ENCODE peak calls at places on chromosome X, in four cellular contexts. M, X, D and J are unnamed samples.

GRCh38 chrX:154021131-154021611 is 1.5 kb upstream of the IRAK1 start:
- DNase-seq in M (no peak), X (no peak), D (no peak), J (no peak)

GRCh38 chrX:134580947-134581346 is 77.3 kb downstream of the PLAC1 start:
- DNase-seq in M (no peak), X (no peak), D (no peak), J (no peak)

GRCh38 chrX:9172451-9172850 is 138.5 kb upstream of the FAM9B start:
- DNase-seq in M (no peak), X (no peak), D (no peak), J (no peak)

GRCh38 chrX:115058276-115058675 is 40.9 kb upstream of the IL13RA2 start:
- DNase-seq in M (no peak), X (no peak), D (no peak), J (no peak)

GRCh38 chrX:134624046-134624430 is 34.2 kb downstream of the PLAC1 start:
- DNase-seq in M (no peak), X (no peak), D (no peak), J (no peak)

GRCh38 chrX:131836161-131836560 is 186.9 kb upstream of the STK26 start:
- DNase-seq in M (no peak), X (no peak), D (no peak), J (no peak)

GRCh38 chrX:119682019-119682989 is 10.7 kb downstream of the SEPTIN6 start:
- DNase-seq in M (no peak), X (no peak), D (no peak), J (peak; percentile 87)

GRCh38 chrX:39507617-39508299 is 590.0 kb downstream of the BCOR start:
- DNase-seq in M (no peak), X (no peak), D (no peak), J (no peak)

GRCh38 chrX:154412468-154412867 is 1.1 kb downstream of the TAFAZZIN start:
- DNase-seq in M (no peak), X (no peak), D (no peak), J (no peak)

GRCh38 chrX:112866175-112866574 is 25.5 kb upstream of the AMOT start:
- DNase-seq in M (no peak), X (no peak), D (no peak), J (no peak)

GRCh38 chrX:143455045-143455444 is 62.2 kb downstream of the SPANXN3 start:
- DNase-seq in M (no peak), X (no peak), D (no peak), J (no peak)

GRCh38 chrX:67094061-67094460 is 449.8 kb upstream of the AR start:
- DNase-seq in M (no peak), X (no peak), D (no peak), J (no peak)

GRCh38 chrX:71640002-71640401 is 21.7 kb upstream of the CXCR3 start:
- DNase-seq in M (no peak), X (no peak), D (no peak), J (peak; percentile 34)

GRCh38 chrX:20362268-20363002 is 95.7 kb upstream of the RPS6KA3 start:
- DNase-seq in M (no peak), X (no peak), D (no peak), J (no peak)

GRCh38 chrX:107628662-107629532 is 587 bp downstream of the PRPS1 start:
- DNase-seq in M (peak; percentile 35), X (no peak), D (peak; percentile 15), J (peak; percentile 44)

GRCh38 chrX:84046403-84046984 is 141.5 kb downstream of the RPS6KA6 start:
- DNase-seq in M (no peak), X (peak; percentile 31), D (no peak), J (peak; percentile 24)

GRCh38 chrX:15973299-15973698 is 118.7 kb upstream of the AP1S2 start:
- DNase-seq in M (no peak), X (no peak), D (no peak), J (no peak)

GRCh38 chrX:123504047-123504446 is 228.8 kb downstream of the THOC2 start:
- DNase-seq in M (no peak), X (no peak), D (no peak), J (no peak)

GRCh38 chrX:44585866-44586265 is 43.2 kb upstream of the FUNDC1 start:
- DNase-seq in M (no peak), X (no peak), D (no peak), J (no peak)

GRCh38 chrX:11419102-11419501 is 125.9 kb downstream of the AMELX start:
- DNase-seq in M (no peak), X (no peak), D (no peak), J (no peak)
- H3K4me3 ChIP-seq in M (no peak overlapping the region), X (no peak overlapping the region), D (no peak overlapping the region), J (no peak overlapping the region)

GRCh38 chrX:24023972-24024664 is 2.9 kb downstream of the KLHL15 start:
- DNase-seq in M (no peak), X (no peak), D (no peak), J (peak; percentile 19)
- H3K4me3 ChIP-seq in M (peak overlapping the region; percentile 76), X (peak overlapping the region; percentile 77), D (peak overlapping the region; percentile 85), J (peak overlapping the region; percentile 72)

DNA sequence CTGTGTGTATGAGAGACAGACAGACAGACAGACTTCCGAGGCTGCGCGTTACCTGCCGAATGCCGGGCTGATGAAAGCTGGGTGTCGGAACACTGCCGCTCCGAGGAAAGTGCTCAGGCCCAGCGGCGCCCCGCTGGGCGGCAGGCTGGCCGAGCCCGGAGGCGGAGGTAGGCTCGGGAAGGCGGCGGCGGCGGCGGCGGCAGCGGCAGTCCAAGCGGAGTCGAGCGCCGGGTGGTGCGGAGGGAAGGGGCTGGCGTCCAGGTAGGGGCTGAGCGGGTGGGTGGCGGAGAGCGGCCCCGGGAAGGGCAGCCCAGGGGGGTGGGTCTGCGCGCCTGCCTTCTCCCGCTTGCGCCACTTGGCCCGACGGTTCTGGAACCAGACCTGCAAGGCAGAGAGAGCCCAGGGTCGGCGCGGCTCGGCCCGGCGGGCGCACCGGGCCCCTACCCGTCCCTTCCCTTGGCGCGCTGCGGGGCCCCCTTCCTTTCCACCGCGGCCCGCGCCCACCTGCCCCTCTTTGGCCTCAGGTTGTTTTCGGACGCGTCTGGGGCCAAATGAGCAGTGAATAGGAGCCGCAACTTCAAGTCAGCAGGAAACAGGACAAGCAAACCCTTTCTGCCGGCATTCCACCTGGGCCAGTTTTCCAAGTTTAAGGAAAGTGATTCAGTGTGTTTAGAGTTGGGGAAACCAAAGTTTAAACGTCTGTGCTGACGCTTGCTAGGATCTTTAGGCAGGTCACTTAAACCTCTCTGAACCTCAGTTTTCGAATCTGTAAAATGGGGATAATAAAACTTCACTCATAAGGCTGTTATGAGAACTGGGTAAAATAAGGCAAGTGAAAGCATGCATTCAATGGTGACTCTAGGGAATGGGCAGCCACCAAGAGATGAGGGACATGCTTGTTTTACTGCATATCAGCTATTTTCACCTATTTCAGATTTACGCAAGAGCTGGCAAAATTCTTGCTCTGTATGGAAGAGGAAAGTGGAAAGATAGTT is 8.4 kb downstream of the ARX start:
- DNase-seq in M (no peak), X (no peak), D (no peak), J (no peak)
- H3K4me3 ChIP-seq in M (no peak overlapping the region), X (no peak overlapping the region), D (no peak overlapping the region), J (no peak overlapping the region)

GRCh38 chrX:77961063-77961462 is 8.4 kb downstream of the PGAM4 start:
- DNase-seq in M (no peak), X (no peak), D (no peak), J (no peak)
- H3K4me3 ChIP-seq in M (no peak overlapping the region), X (no peak overlapping the region), D (no peak overlapping the region), J (no peak overlapping the region)

GRCh38 chrX:7112071-7112470 is 35.4 kb upstream of the STS start:
- DNase-seq in M (no peak), X (no peak), D (no peak), J (no peak)

GRCh38 chrX:7108995-7109634 is 38.4 kb upstream of the STS start:
- DNase-seq in M (no peak), X (no peak), D (no peak), J (no peak)

GRCh38 chrX:7109838-7110793 is 37.4 kb upstream of the STS start:
- DNase-seq in M (no peak), X (no peak), D (no peak), J (no peak)

GRCh38 chrX:7110821-7111276 is 36.7 kb upstream of the STS start:
- DNase-seq in M (no peak), X (no peak), D (no peak), J (peak; percentile 76)

GRCh38 chrX:7111518-7111917 is 36.0 kb upstream of the STS start:
- DNase-seq in M (no peak), X (no peak), D (no peak), J (no peak)
- H3K4me3 ChIP-seq in M (no peak overlapping the region), X (no peak overlapping the region), D (no peak overlapping the region), J (no peak overlapping the region)

GRCh38 chrX:125101971-125102750 is 217.5 kb upstream of the TEX13C start:
- DNase-seq in M (no peak), X (no peak), D (no peak), J (no peak)

GRCh38 chrX:125096870-125097269 is 222.8 kb upstream of the TEX13C start:
- DNase-seq in M (no peak), X (no peak), D (no peak), J (no peak)

GRCh38 chrX:125094901-125095300 is 224.8 kb upstream of the TEX13C start:
- DNase-seq in M (no peak), X (no peak), D (no peak), J (no peak)

DNA sequence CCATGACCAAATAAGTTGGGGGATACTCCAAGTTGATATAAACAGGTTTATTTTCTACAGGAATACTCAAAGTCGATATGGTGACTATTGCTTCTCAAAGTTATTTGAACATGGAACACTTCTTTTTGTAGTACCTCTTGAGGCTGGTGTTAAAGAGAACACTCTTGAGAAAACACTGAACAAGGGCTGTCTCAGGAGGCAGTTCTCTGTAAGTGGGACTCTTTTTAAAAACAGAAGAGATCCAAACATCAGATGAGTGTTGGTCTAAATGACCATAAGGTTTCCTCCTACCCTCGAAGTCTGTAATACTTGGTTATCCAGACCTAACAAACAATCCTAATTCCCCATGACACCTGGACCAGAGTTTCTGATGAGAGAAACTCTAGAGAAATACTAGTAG is 223.2 kb upstream of the TEX13C start:
- DNase-seq in M (no peak), X (no peak), D (no peak), J (no peak)
- H3K4me3 ChIP-seq in M (no peak overlapping the region), X (no peak overlapping the region), D (no peak overlapping the region), J (no peak overlapping the region)